ENCODE peak calls at places on chromosomes 12 and 14, in four cellular contexts. One of them, this sample, is unnamed.

GRCh38 chr14:81801921-81802320 is 268.3 kb upstream of the SEL1L start:
- DNase-seq in sigmoid colon: no peak
- DNase-seq in caudate nucleus: no peak
- DNase-seq in Daoy: no peak
- DNase-seq in this sample: no peak

GRCh38 chr12:27657296-27657695 is 39.0 kb upstream of the REP15 start:
- DNase-seq in sigmoid colon: no peak
- DNase-seq in caudate nucleus: no peak
- DNase-seq in Daoy: no peak
- DNase-seq in this sample: no peak

GRCh38 chr12:110249105-110249504 is 31.9 kb upstream of the ATP2A2 start:
- DNase-seq in sigmoid colon: no peak
- DNase-seq in caudate nucleus: no peak
- DNase-seq in Daoy: no peak
- DNase-seq in this sample: no peak

GRCh38 chr12:128190614-128191013 is 76.4 kb upstream of the TMEM132C start:
- DNase-seq in sigmoid colon: no peak
- DNase-seq in caudate nucleus: peak; percentile 5
- DNase-seq in Daoy: peak; percentile 25
- DNase-seq in this sample: no peak

GRCh38 chr12:124185970-124186686 is 108.8 kb upstream of the RFLNA start:
- DNase-seq in sigmoid colon: no peak
- DNase-seq in caudate nucleus: no peak
- DNase-seq in Daoy: no peak
- DNase-seq in this sample: no peak

GRCh38 chr14:74510211-74510931 is 16.8 kb downstream of the ISCA2 start:
- DNase-seq in sigmoid colon: peak; percentile 59
- DNase-seq in caudate nucleus: peak; percentile 35
- DNase-seq in Daoy: peak; percentile 35
- DNase-seq in this sample: peak; percentile 55

GRCh38 chr14:55389330-55389729 is 22.3 kb downstream of the ATG14 start:
- DNase-seq in sigmoid colon: no peak
- DNase-seq in caudate nucleus: no peak
- DNase-seq in Daoy: peak; percentile 34
- DNase-seq in this sample: peak; percentile 83

GRCh38 chr14:52767058-52767833 is 24.2 kb downstream of the GNPNAT1 start:
- DNase-seq in sigmoid colon: no peak
- DNase-seq in caudate nucleus: no peak
- DNase-seq in Daoy: no peak
- DNase-seq in this sample: no peak

GRCh38 chr12:108995370-108995992 is 25.4 kb downstream of the SVOP start:
- DNase-seq in sigmoid colon: no peak
- DNase-seq in caudate nucleus: no peak
- DNase-seq in Daoy: no peak
- DNase-seq in this sample: no peak

GRCh38 chr12:79818856-79819255 is 116.0 kb downstream of the PPP1R12A start:
- DNase-seq in sigmoid colon: no peak
- DNase-seq in caudate nucleus: no peak
- DNase-seq in Daoy: no peak
- DNase-seq in this sample: no peak

GRCh38 chr12:64193931-64194330 is 28.2 kb downstream of the KICS2 start:
- DNase-seq in sigmoid colon: no peak
- DNase-seq in caudate nucleus: no peak
- DNase-seq in Daoy: no peak
- DNase-seq in this sample: no peak

GRCh38 chr12:10910380-10910779 is 1.0 kb upstream of the TAS2R13 start:
- DNase-seq in sigmoid colon: no peak
- DNase-seq in caudate nucleus: no peak
- DNase-seq in Daoy: no peak
- DNase-seq in this sample: no peak

GRCh38 chr12:19707948-19708409 is 268.7 kb downstream of the AEBP2 start:
- DNase-seq in sigmoid colon: no peak
- DNase-seq in caudate nucleus: no peak
- DNase-seq in Daoy: no peak
- DNase-seq in this sample: peak; percentile 54

GRCh38 chr12:14314801-14315200 is 50.7 kb upstream of the ATF7IP start:
- DNase-seq in sigmoid colon: no peak
- DNase-seq in caudate nucleus: no peak
- DNase-seq in Daoy: no peak
- DNase-seq in this sample: no peak

GRCh38 chr12:102676812-102677211 is 196.4 kb upstream of the IGF1 start:
- DNase-seq in sigmoid colon: no peak
- DNase-seq in caudate nucleus: no peak
- DNase-seq in Daoy: no peak
- DNase-seq in this sample: no peak

GRCh38 chr14:65281991-65282908 is 130.3 kb upstream of the FUT8 start:
- DNase-seq in sigmoid colon: no peak
- DNase-seq in caudate nucleus: peak; percentile 84
- DNase-seq in Daoy: peak; percentile 86
- DNase-seq in this sample: peak; percentile 91

GRCh38 chr14:23121401-23121800 is 2.3 kb upstream of the CEBPE start:
- DNase-seq in sigmoid colon: peak; percentile 80
- DNase-seq in caudate nucleus: no peak
- DNase-seq in Daoy: peak; percentile 87
- DNase-seq in this sample: peak; percentile 83

GRCh38 chr12:132729541-132730320 is 19.1 kb downstream of the PGAM5 start:
- DNase-seq in sigmoid colon: no peak
- DNase-seq in caudate nucleus: peak; percentile 35
- DNase-seq in Daoy: no peak
- DNase-seq in this sample: peak; percentile 39

GRCh38 chr14:92568621-92569479 is 55.3 kb downstream of the RIN3 start:
- DNase-seq in sigmoid colon: peak; percentile 74
- DNase-seq in caudate nucleus: no peak
- DNase-seq in Daoy: no peak
- DNase-seq in this sample: no peak

GRCh38 chr12:31016057-31016456 is 57.6 kb upstream of the DDX11 start:
- DNase-seq in sigmoid colon: peak; percentile 36
- DNase-seq in caudate nucleus: no peak
- DNase-seq in Daoy: no peak
- DNase-seq in this sample: no peak

GRCh38 chr12:132400011-132400641 is 70.7 kb upstream of the GALNT9 start:
- DNase-seq in sigmoid colon: peak; percentile 59
- DNase-seq in caudate nucleus: no peak
- DNase-seq in Daoy: no peak
- DNase-seq in this sample: no peak

GRCh38 chr12:53493610-53494391 is 5.5 kb downstream of the MAP3K12 start:
- DNase-seq in sigmoid colon: peak; percentile 64
- DNase-seq in caudate nucleus: peak; percentile 35
- DNase-seq in Daoy: no peak
- DNase-seq in this sample: no peak

GRCh38 chr14:28676481-28676880 is 90.1 kb upstream of the FOXG1 start:
- DNase-seq in sigmoid colon: no peak
- DNase-seq in caudate nucleus: no peak
- DNase-seq in Daoy: peak; percentile 77
- DNase-seq in this sample: peak; percentile 93

GRCh38 chr12:71426648-71427047 is 12.9 kb upstream of the LGR5 start:
- DNase-seq in sigmoid colon: no peak
- DNase-seq in caudate nucleus: no peak
- DNase-seq in Daoy: peak; percentile 11
- DNase-seq in this sample: peak; percentile 46

GRCh38 chr14:82075566-82075965 is 541.9 kb upstream of the SEL1L start:
- DNase-seq in sigmoid colon: no peak
- DNase-seq in caudate nucleus: no peak
- DNase-seq in Daoy: peak; percentile 4
- DNase-seq in this sample: peak; percentile 2

GRCh38 chr12:2844786-2845185 is 10.0 kb upstream of the NRIP2 start:
- DNase-seq in sigmoid colon: no peak
- DNase-seq in caudate nucleus: no peak
- DNase-seq in Daoy: no peak
- DNase-seq in this sample: no peak

GRCh38 chr12:15644700-15645099 is 144.5 kb downstream of the EPS8 start:
- DNase-seq in sigmoid colon: no peak
- DNase-seq in caudate nucleus: no peak
- DNase-seq in Daoy: no peak
- DNase-seq in this sample: peak; percentile 70

GRCh38 chr12:21252070-21252469 is 82.6 kb downstream of the SLCO1A2 start:
- DNase-seq in sigmoid colon: no peak
- DNase-seq in caudate nucleus: no peak
- DNase-seq in Daoy: no peak
- DNase-seq in this sample: no peak

GRCh38 chr12:113196996-113197395 is 11.5 kb downstream of the RITA1 start:
- DNase-seq in sigmoid colon: peak; percentile 84
- DNase-seq in caudate nucleus: peak; percentile 72
- DNase-seq in Daoy: peak; percentile 83
- DNase-seq in this sample: peak; percentile 83

GRCh38 chr12:6963016-6963731 is 7.3 kb downstream of the PHB2 start:
- DNase-seq in sigmoid colon: peak; percentile 65
- DNase-seq in caudate nucleus: no peak
- DNase-seq in Daoy: no peak
- DNase-seq in this sample: no peak

GRCh38 chr14:76768201-76768656 is 7.0 kb downstream of the VASH1 start:
- DNase-seq in sigmoid colon: no peak
- DNase-seq in caudate nucleus: peak; percentile 27
- DNase-seq in Daoy: peak; percentile 39
- DNase-seq in this sample: no peak

GRCh38 chr14:100250732-100251465 is 12.0 kb downstream of the YY1 start:
- DNase-seq in sigmoid colon: no peak
- DNase-seq in caudate nucleus: no peak
- DNase-seq in Daoy: no peak
- DNase-seq in this sample: no peak

GRCh38 chr12:31599053-31599452 is 8.1 kb upstream of the DENND5B start:
- DNase-seq in sigmoid colon: no peak
- DNase-seq in caudate nucleus: no peak
- DNase-seq in Daoy: no peak
- DNase-seq in this sample: no peak

GRCh38 chr14:89848165-89848564 is 106.4 kb downstream of the EFCAB11 start:
- DNase-seq in sigmoid colon: no peak
- DNase-seq in caudate nucleus: no peak
- DNase-seq in Daoy: no peak
- DNase-seq in this sample: no peak